ENCODE peak calls at places on chromosomes 4 and X, in five cellular contexts. One of them, this sample, is unnamed.

GRCh38 chr4:161252520-161253141 is 911.2 kb downstream of the FSTL5 start:
- DNase-seq in EL: no peak
- DNase-seq in kidney glomerular epithelial cell: peak; percentile 13
- DNase-seq in G401: no peak
- DNase-seq in vagina: no peak
- DNase-seq in this sample: peak; percentile 9

GRCh38 chr4:141524116-141524515 is 112.3 kb upstream of the IL15 start:
- DNase-seq in EL: peak; percentile 44
- DNase-seq in kidney glomerular epithelial cell: no peak
- DNase-seq in G401: no peak
- DNase-seq in vagina: no peak
- DNase-seq in this sample: no peak

GRCh38 chrX:15242899-15243555 is 26.9 kb downstream of the ASB9 start:
- DNase-seq in EL: peak; percentile 46
- DNase-seq in kidney glomerular epithelial cell: peak; percentile 2
- DNase-seq in G401: peak; percentile 77
- DNase-seq in vagina: no peak
- DNase-seq in this sample: peak; percentile 67

GRCh38 chr4:182207806-182208483 is 35.3 kb upstream of the TENM3 start:
- DNase-seq in EL: peak; percentile 82
- DNase-seq in kidney glomerular epithelial cell: peak; percentile 92
- DNase-seq in G401: no peak
- DNase-seq in vagina: no peak
- DNase-seq in this sample: peak; percentile 83

GRCh38 chr4:183969596-183969995 is 64.5 kb downstream of the STOX2 start:
- DNase-seq in EL: no peak
- DNase-seq in kidney glomerular epithelial cell: no peak
- DNase-seq in G401: no peak
- DNase-seq in vagina: no peak
- DNase-seq in this sample: no peak

GRCh38 chr4:93828332-93828829 is at the start of gene ATOH1:
- DNase-seq in EL: no peak
- DNase-seq in kidney glomerular epithelial cell: no peak
- DNase-seq in G401: no peak
- DNase-seq in vagina: no peak
- DNase-seq in this sample: no peak

GRCh38 chr4:101790521-101791188 is at the start of gene BANK1:
- DNase-seq in EL: peak; percentile 48
- DNase-seq in kidney glomerular epithelial cell: peak; percentile 16
- DNase-seq in G401: peak; percentile 72
- DNase-seq in vagina: no peak
- DNase-seq in this sample: no peak

GRCh38 chr4:136858911-136859310 is 673.4 kb downstream of the PCDH18 start:
- DNase-seq in EL: no peak
- DNase-seq in kidney glomerular epithelial cell: no peak
- DNase-seq in G401: no peak
- DNase-seq in vagina: no peak
- DNase-seq in this sample: no peak

GRCh38 chrX:50579955-50580354 is 109.3 kb upstream of the DGKK start:
- DNase-seq in EL: peak; percentile 31
- DNase-seq in kidney glomerular epithelial cell: peak; percentile 8
- DNase-seq in G401: peak; percentile 55
- DNase-seq in vagina: no peak
- DNase-seq in this sample: peak; percentile 1

GRCh38 chr4:154422152-154422551 is 69.4 kb downstream of the DCHS2 start:
- DNase-seq in EL: no peak
- DNase-seq in kidney glomerular epithelial cell: no peak
- DNase-seq in G401: no peak
- DNase-seq in vagina: no peak
- DNase-seq in this sample: no peak

GRCh38 chrX:16828126-16828908 is 41.8 kb downstream of the RBBP7 start:
- DNase-seq in EL: peak; percentile 54
- DNase-seq in kidney glomerular epithelial cell: peak; percentile 7
- DNase-seq in G401: no peak
- DNase-seq in vagina: no peak
- DNase-seq in this sample: no peak

GRCh38 chr4:175560628-175561027 is 251.4 kb downstream of the GPM6A start:
- DNase-seq in EL: peak; percentile 30
- DNase-seq in kidney glomerular epithelial cell: peak; percentile 40
- DNase-seq in G401: peak; percentile 92
- DNase-seq in vagina: no peak
- DNase-seq in this sample: peak; percentile 33

GRCh38 chr4:16056681-16057400 is 27.0 kb downstream of the PROM1 start:
- DNase-seq in EL: no peak
- DNase-seq in kidney glomerular epithelial cell: no peak
- DNase-seq in G401: peak; percentile 69
- DNase-seq in vagina: no peak
- DNase-seq in this sample: no peak

GRCh38 chr4:30429813-30430466 is 290.2 kb upstream of the PCDH7 start:
- DNase-seq in EL: peak; percentile 64
- DNase-seq in kidney glomerular epithelial cell: no peak
- DNase-seq in G401: no peak
- DNase-seq in vagina: no peak
- DNase-seq in this sample: peak; percentile 18

GRCh38 chr4:98828801-98829200 is 100.1 kb downstream of the EIF4E start:
- DNase-seq in EL: peak; percentile 18
- DNase-seq in kidney glomerular epithelial cell: no peak
- DNase-seq in G401: no peak
- DNase-seq in vagina: no peak
- DNase-seq in this sample: no peak